ENCODE peak calls at places on chromosomes 5 and 9, in seven cellular contexts. Z is cardiac muscle cell, Y is stomach, N is thyroid gland, F is hepatocyte, Q is kidney epithelial cell, R is uterus. D is an unnamed sample. For H3K36me3, the result is how much of the 10 kb centered on the place peaks cover.

GRCh38 chr9:122463828-122464632 is 13.7 kb downstream of the OR1J1 start:
- DNase-seq in R (no peak), N (no peak), Y (no peak), Q (no peak), Z (peak), F (no peak), D (no peak)

GRCh38 chr9:137406085-137406773 is 16.7 kb downstream of the EXD3 start:
- DNase-seq in Q (no peak), Z (no peak), F (no peak), N (no peak), R (no peak), Y (no peak), D (no peak)

GRCh38 chr9:120436937-120437592 is 142.9 kb downstream of the CDK5RAP2 start:
- DNase-seq in R (no peak), F (no peak), Y (peak), N (no peak), Z (peak), Q (no peak), D (no peak)

GRCh38 chr9:98254236-98255063 is 999 bp downstream of the TBC1D2 start:
- DNase-seq in F (no peak), Q (no peak), Y (no peak), R (no peak), N (no peak), Z (no peak), D (no peak)

GRCh38 chr9:96603305-96604004 is 16.2 kb downstream of the CDC14B start:
- DNase-seq in Q (no peak), N (no peak), Y (no peak), Z (no peak), R (no peak), F (no peak), D (no peak)

GRCh38 chr9:138038244-138038671 is 160.7 kb downstream of the CACNA1B start:
- DNase-seq in Q (no peak), Z (no peak), N (no peak), F (no peak), Y (peak), R (no peak), D (no peak)

GRCh38 chr5:15734058-15734457 is 234.1 kb downstream of the FBXL7 start:
- DNase-seq in Q (no peak), Z (no peak), R (no peak), N (no peak), F (no peak), Y (no peak), D (no peak)

GRCh38 chr5:1636981-1637638 is 113.3 kb upstream of the LPCAT1 start:
- DNase-seq in F (no peak), Z (no peak), N (no peak), R (peak), Q (no peak), Y (no peak), D (no peak)

GRCh38 chr9:110187126-110187525 is 20.8 kb downstream of the C9orf152 start:
- DNase-seq in Q (no peak), F (no peak), R (no peak), Z (no peak), Y (no peak), N (no peak), D (no peak)

DNA sequence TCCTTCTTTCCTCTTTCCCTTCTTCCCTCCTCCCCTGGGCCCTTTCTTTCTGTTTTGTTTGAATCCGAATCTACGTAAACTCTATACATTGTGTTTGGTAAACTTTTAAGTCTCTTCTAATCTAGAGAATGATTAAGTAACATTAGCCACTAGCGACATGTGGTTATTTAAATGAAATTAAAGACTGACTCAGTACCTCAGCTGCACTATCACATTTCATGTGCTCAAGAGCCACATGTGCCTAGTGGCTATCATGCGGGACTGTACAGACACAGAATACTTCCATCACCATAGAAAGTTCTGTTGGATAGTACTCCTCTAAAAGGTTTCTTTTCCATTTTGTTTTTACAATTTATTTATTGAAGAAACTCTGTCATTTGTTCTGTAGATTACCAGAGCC is 29.0 kb downstream of the DCTN4 start:
- DNase-seq in Y (no peak), Z (no peak), F (no peak), N (no peak), Q (no peak), R (no peak), D (no peak)
- H3K36me3 ChIP-seq in Y (half or more), Z (half or more), F (under half), N (half or more), Q (under half), R (under half), D (under half)

GRCh38 chr9:133477461-133477860 is 1.4 kb downstream of the SLC2A6 start:
- DNase-seq in Y (no peak), Z (no peak), R (no peak), F (no peak), Q (no peak), N (no peak), D (no peak)

GRCh38 chr9:133476531-133476930 is 2.4 kb downstream of the SLC2A6 start:
- DNase-seq in N (no peak), R (no peak), F (no peak), Y (no peak), Q (no peak), Z (peak), D (no peak)

GRCh38 chr9:133477992-133478850 is 678 bp downstream of the SLC2A6 start:
- DNase-seq in F (peak), Q (no peak), Z (peak), Y (no peak), R (no peak), N (no peak), D (peak)

GRCh38 chr9:133476036-133476435 is 2.9 kb downstream of the SLC2A6 start:
- DNase-seq in F (no peak), R (no peak), Z (no peak), N (no peak), Q (no peak), Y (no peak), D (no peak)

DNA sequence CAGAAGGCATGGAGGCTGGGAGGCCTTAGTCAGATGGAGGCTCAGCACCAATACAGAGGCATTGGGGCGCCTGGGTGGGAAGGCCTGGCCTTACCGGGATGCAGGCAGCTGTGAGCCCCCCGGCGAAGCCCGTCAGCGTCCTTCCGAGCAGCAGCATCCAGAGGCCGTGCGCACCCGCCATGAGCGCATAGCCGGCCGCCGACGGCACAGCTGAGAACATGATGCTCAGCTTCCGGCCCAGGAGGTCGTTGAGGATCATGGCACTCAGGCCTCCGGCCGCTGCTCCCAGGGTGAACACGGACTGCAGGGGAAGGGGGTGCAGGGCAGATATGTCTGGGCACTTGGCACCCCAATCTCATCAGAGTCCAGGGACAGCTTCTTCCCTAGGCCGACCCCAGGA is 2.0 kb downstream of the SLC2A6 start:
- DNase-seq in Q (no peak), F (no peak), Y (no peak), N (no peak), Z (no peak), R (no peak), D (no peak)
- H3K4me3 ChIP-seq in Q (no peak), F (no peak), Y (no peak), N (no peak), Z (no peak), R (no peak), D (peak)

GRCh38 chr5:132591140-132591539 is 34.4 kb downstream of the RAD50 start:
- DNase-seq in F (no peak), R (no peak), Q (no peak), Z (peak), Y (no peak), N (no peak), D (no peak)
- TF ChIP-seq CTCF in F (peak), R (no peak), Q (no peak), Z (no peak), Y (no peak), N (no peak), D (peak)

GRCh38 chr5:125550237-125550636 is 803.8 kb upstream of the ZNF608 start:
- DNase-seq in Z (peak), Y (no peak), N (no peak), F (no peak), Q (no peak), R (no peak), D (no peak)
- H3K36me3 ChIP-seq in Z (under half), Y (under half), N (under half), F (under half), Q (under half), R (under half), D (under half)

DNA sequence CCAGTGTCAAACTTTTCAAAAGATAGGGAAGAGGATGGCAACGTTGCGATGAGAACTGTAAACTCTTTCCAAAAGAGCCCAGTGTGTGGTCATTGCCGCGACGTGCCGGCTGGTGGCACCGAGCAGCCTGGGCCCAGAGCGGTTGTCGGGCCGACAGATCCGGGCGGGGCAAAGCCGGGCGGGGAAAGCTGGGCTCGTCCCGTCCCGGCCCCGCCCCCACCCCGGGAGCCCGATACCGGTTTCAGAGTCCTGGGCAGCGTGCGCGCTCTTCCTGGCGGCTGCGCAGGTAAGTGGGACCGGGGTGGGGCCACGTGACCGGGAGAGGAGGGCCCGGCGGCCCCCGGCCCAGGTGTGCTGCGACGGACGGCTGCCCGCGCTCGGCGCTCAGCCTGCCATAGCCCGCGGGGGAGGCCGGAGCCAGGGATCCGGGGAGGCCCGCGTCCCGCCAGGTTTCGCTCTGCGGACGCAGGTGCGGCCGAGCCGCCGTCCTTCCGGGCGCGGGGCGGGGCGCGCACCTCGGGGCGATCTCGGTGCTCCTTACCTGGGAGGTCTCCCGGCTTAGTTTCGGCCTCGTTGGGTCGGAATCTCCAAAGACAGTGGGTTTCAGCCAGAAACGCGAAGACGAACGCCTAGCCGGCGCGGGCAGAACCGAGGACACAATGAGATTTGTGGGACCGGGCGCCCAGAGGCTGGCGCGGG is at the start of gene MARVELD2:
- DNase-seq in R (peak), Z (peak), N (peak), Q (peak), Y (peak), F (peak), D (peak)
- H3K4me3 ChIP-seq in R (peak), Z (peak), N (peak), Q (peak), Y (peak), F (peak), D (peak)

GRCh38 chr9:36637491-36638270 is 65.0 kb downstream of the MELK start:
- DNase-seq in N (no peak), R (no peak), Z (peak), F (no peak), Y (no peak), Q (no peak), D (no peak)

DNA sequence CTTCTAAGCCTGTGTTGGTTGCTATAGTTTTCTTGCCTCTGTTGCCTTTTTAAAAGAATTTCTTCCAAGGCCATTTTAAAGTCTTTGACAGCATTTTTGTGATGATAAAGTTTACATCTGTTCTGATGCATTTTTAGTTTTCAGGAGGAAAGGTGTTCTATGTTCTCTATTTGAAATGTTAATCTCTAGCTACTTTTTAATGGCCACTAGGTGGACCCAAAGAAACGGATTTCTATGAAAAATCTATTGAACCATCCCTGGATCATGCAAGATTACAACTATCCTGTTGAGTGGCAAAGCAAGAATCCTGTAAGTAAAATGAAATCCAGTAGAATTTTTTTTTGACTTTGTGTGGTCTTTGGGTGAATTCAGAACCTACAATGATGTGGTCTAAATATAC is 60.2 kb downstream of the MELK start:
- DNase-seq in Q (peak), F (peak), N (no peak), Y (no peak), Z (peak), R (no peak), D (no peak)
- TF ChIP-seq CTCF in Q (peak), F (peak), N (peak), Y (no peak), Z (peak), R (peak), D (peak)

D was measured in GM06990.